ENCODE peak calls at places on chromosome 11, in ten cellular contexts. One of them, this sample, is unnamed. For H3K4me1, the result is how much of the 10 kb centered on the place peaks cover.

GRCh38 chr11:86068138-86068861 is 584 bp downstream of the PICALM start:
- DNase-seq in Peyer's patch: peak
- DNase-seq in heart left ventricle: peak
- DNase-seq in A549: peak
- DNase-seq in IMR-90: no peak
- DNase-seq in body of pancreas: peak
- DNase-seq in esophagus muscularis mucosa: peak
- DNase-seq in spleen: peak
- DNase-seq in H1: peak
- DNase-seq in adrenal gland: peak
- DNase-seq in this sample: peak

GRCh38 chr11:122721964-122722266 is 66.4 kb downstream of the UBASH3B start:
- DNase-seq in Peyer's patch: no peak
- DNase-seq in heart left ventricle: no peak
- DNase-seq in A549: no peak
- DNase-seq in IMR-90: peak
- DNase-seq in body of pancreas: no peak
- DNase-seq in esophagus muscularis mucosa: no peak
- DNase-seq in spleen: no peak
- DNase-seq in H1: no peak
- DNase-seq in adrenal gland: no peak
- DNase-seq in this sample: no peak

GRCh38 chr11:67275606-67276409 is 9.5 kb downstream of the GRK2 start:
- DNase-seq in Peyer's patch: peak
- DNase-seq in heart left ventricle: no peak
- DNase-seq in A549: no peak
- DNase-seq in IMR-90: no peak
- DNase-seq in body of pancreas: no peak
- DNase-seq in esophagus muscularis mucosa: no peak
- DNase-seq in spleen: peak
- DNase-seq in H1: no peak
- DNase-seq in adrenal gland: no peak
- DNase-seq in this sample: no peak

GRCh38 chr11:2565447-2566222 is 120.8 kb downstream of the KCNQ1 start:
- DNase-seq in Peyer's patch: peak
- DNase-seq in heart left ventricle: no peak
- DNase-seq in A549: no peak
- DNase-seq in IMR-90: no peak
- DNase-seq in body of pancreas: no peak
- DNase-seq in esophagus muscularis mucosa: no peak
- DNase-seq in spleen: no peak
- DNase-seq in H1: no peak
- DNase-seq in adrenal gland: no peak
- DNase-seq in this sample: no peak

GRCh38 chr11:2736577-2737225 is 36.9 kb upstream of the KCNQ1OT1 start:
- DNase-seq in Peyer's patch: peak
- DNase-seq in heart left ventricle: no peak
- DNase-seq in A549: no peak
- DNase-seq in IMR-90: no peak
- DNase-seq in body of pancreas: no peak
- DNase-seq in esophagus muscularis mucosa: no peak
- DNase-seq in spleen: no peak
- DNase-seq in H1: no peak
- DNase-seq in adrenal gland: no peak
- DNase-seq in this sample: no peak

GRCh38 chr11:14223636-14224035 is 135.3 kb downstream of the RRAS2 start:
- DNase-seq in Peyer's patch: no peak
- DNase-seq in heart left ventricle: no peak
- DNase-seq in A549: no peak
- DNase-seq in IMR-90: no peak
- DNase-seq in body of pancreas: no peak
- DNase-seq in esophagus muscularis mucosa: no peak
- DNase-seq in spleen: no peak
- DNase-seq in H1: no peak
- DNase-seq in adrenal gland: no peak
- DNase-seq in this sample: no peak

GRCh38 chr11:76609736-76610370 is 60.7 kb downstream of the LRRC32 start:
- DNase-seq in Peyer's patch: peak
- DNase-seq in heart left ventricle: no peak
- DNase-seq in A549: no peak
- DNase-seq in IMR-90: no peak
- DNase-seq in body of pancreas: no peak
- DNase-seq in esophagus muscularis mucosa: peak
- DNase-seq in spleen: no peak
- DNase-seq in H1: peak
- DNase-seq in adrenal gland: no peak
- DNase-seq in this sample: no peak

GRCh38 chr11:8839957-8840945 is 70.7 kb upstream of the AKIP1 start:
- DNase-seq in Peyer's patch: peak
- DNase-seq in heart left ventricle: peak
- DNase-seq in A549: no peak
- DNase-seq in IMR-90: peak
- DNase-seq in body of pancreas: peak
- DNase-seq in esophagus muscularis mucosa: no peak
- DNase-seq in spleen: peak
- DNase-seq in H1: peak
- DNase-seq in adrenal gland: no peak
- DNase-seq in this sample: no peak

GRCh38 chr11:65790104-65790901 is 3.4 kb downstream of the OVOL1 start:
- DNase-seq in Peyer's patch: no peak
- DNase-seq in heart left ventricle: no peak
- DNase-seq in A549: no peak
- DNase-seq in IMR-90: no peak
- DNase-seq in body of pancreas: no peak
- DNase-seq in esophagus muscularis mucosa: no peak
- DNase-seq in spleen: no peak
- DNase-seq in H1: no peak
- DNase-seq in adrenal gland: no peak
- DNase-seq in this sample: no peak

GRCh38 chr11:65787649-65788622 is 1.1 kb downstream of the OVOL1 start:
- DNase-seq in Peyer's patch: peak
- DNase-seq in heart left ventricle: no peak
- DNase-seq in A549: no peak
- DNase-seq in IMR-90: no peak
- DNase-seq in body of pancreas: peak
- DNase-seq in esophagus muscularis mucosa: no peak
- DNase-seq in spleen: no peak
- DNase-seq in H1: peak
- DNase-seq in adrenal gland: no peak
- DNase-seq in this sample: no peak

GRCh38 chr11:65789230-65790103 is 2.6 kb downstream of the OVOL1 start:
- DNase-seq in Peyer's patch: no peak
- DNase-seq in heart left ventricle: no peak
- DNase-seq in A549: no peak
- DNase-seq in IMR-90: no peak
- DNase-seq in body of pancreas: no peak
- DNase-seq in esophagus muscularis mucosa: no peak
- DNase-seq in spleen: no peak
- DNase-seq in H1: no peak
- DNase-seq in adrenal gland: no peak
- DNase-seq in this sample: no peak

GRCh38 chr11:65786786-65787636 is at the start of gene OVOL1:
- DNase-seq in Peyer's patch: peak
- DNase-seq in heart left ventricle: no peak
- DNase-seq in A549: no peak
- DNase-seq in IMR-90: no peak
- DNase-seq in body of pancreas: peak
- DNase-seq in esophagus muscularis mucosa: no peak
- DNase-seq in spleen: peak
- DNase-seq in H1: peak
- DNase-seq in adrenal gland: no peak
- DNase-seq in this sample: no peak

DNA sequence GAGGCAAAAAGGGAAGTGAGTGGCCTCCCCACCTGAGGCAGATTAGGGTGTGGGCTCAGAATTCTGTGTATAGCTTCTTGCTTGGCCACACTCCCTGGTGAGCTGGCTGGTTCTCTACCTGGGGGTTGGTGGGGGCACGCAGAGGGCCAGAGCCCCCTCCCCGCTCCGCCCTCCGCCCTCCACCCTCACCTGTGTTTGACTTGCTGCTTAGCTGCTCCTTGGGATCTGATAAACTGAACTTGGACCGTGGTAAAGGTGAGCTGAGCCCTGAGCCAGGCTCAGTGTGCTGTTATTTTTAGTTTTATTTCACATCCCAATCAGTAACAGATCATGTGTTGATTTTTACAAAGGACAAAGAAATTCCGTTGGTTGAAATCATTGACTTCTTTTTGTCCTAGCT is 1.9 kb downstream of the OVOL1 start:
- DNase-seq in Peyer's patch: no peak
- DNase-seq in heart left ventricle: no peak
- DNase-seq in A549: no peak
- DNase-seq in IMR-90: no peak
- DNase-seq in body of pancreas: no peak
- DNase-seq in esophagus muscularis mucosa: no peak
- DNase-seq in spleen: no peak
- DNase-seq in H1: no peak
- DNase-seq in adrenal gland: no peak
- DNase-seq in this sample: no peak
- H3K4me3 ChIP-seq in Peyer's patch: peak
- H3K4me3 ChIP-seq in heart left ventricle: no peak
- H3K4me3 ChIP-seq in A549: no peak
- H3K4me3 ChIP-seq in IMR-90: no peak
- H3K4me3 ChIP-seq in body of pancreas: no peak
- H3K4me3 ChIP-seq in esophagus muscularis mucosa: no peak
- H3K4me3 ChIP-seq in spleen: no peak
- H3K4me3 ChIP-seq in H1: peak
- H3K4me3 ChIP-seq in adrenal gland: no peak
- H3K4me3 ChIP-seq in this sample: no peak

GRCh38 chr11:113683481-113684046 is 22.5 kb downstream of the TMPRSS5 start:
- DNase-seq in Peyer's patch: no peak
- DNase-seq in heart left ventricle: no peak
- DNase-seq in A549: no peak
- DNase-seq in IMR-90: no peak
- DNase-seq in body of pancreas: no peak
- DNase-seq in esophagus muscularis mucosa: no peak
- DNase-seq in spleen: peak
- DNase-seq in H1: peak
- DNase-seq in adrenal gland: no peak
- DNase-seq in this sample: no peak

GRCh38 chr11:113684558-113684957 is 21.6 kb downstream of the TMPRSS5 start:
- DNase-seq in Peyer's patch: no peak
- DNase-seq in heart left ventricle: no peak
- DNase-seq in A549: no peak
- DNase-seq in IMR-90: no peak
- DNase-seq in body of pancreas: no peak
- DNase-seq in esophagus muscularis mucosa: no peak
- DNase-seq in spleen: no peak
- DNase-seq in H1: peak
- DNase-seq in adrenal gland: no peak
- DNase-seq in this sample: no peak

GRCh38 chr11:113681711-113682410 is 24.2 kb downstream of the TMPRSS5 start:
- DNase-seq in Peyer's patch: no peak
- DNase-seq in heart left ventricle: no peak
- DNase-seq in A549: no peak
- DNase-seq in IMR-90: no peak
- DNase-seq in body of pancreas: no peak
- DNase-seq in esophagus muscularis mucosa: no peak
- DNase-seq in spleen: peak
- DNase-seq in H1: peak
- DNase-seq in adrenal gland: no peak
- DNase-seq in this sample: no peak

GRCh38 chr11:113677648-113678047 is 28.5 kb downstream of the TMPRSS5 start:
- DNase-seq in Peyer's patch: no peak
- DNase-seq in heart left ventricle: no peak
- DNase-seq in A549: no peak
- DNase-seq in IMR-90: no peak
- DNase-seq in body of pancreas: no peak
- DNase-seq in esophagus muscularis mucosa: no peak
- DNase-seq in spleen: no peak
- DNase-seq in H1: no peak
- DNase-seq in adrenal gland: no peak
- DNase-seq in this sample: no peak

GRCh38 chr11:113681282-113681681 is 24.8 kb downstream of the TMPRSS5 start:
- DNase-seq in Peyer's patch: no peak
- DNase-seq in heart left ventricle: no peak
- DNase-seq in A549: no peak
- DNase-seq in IMR-90: no peak
- DNase-seq in body of pancreas: no peak
- DNase-seq in esophagus muscularis mucosa: no peak
- DNase-seq in spleen: peak
- DNase-seq in H1: peak
- DNase-seq in adrenal gland: no peak
- DNase-seq in this sample: no peak
- TF ChIP-seq POLR2A in Peyer's patch: no peak
- TF ChIP-seq POLR2A in heart left ventricle: no peak
- TF ChIP-seq POLR2A in A549: no peak
- TF ChIP-seq POLR2A in IMR-90: no peak
- TF ChIP-seq POLR2A in body of pancreas: no peak
- TF ChIP-seq POLR2A in esophagus muscularis mucosa: no peak
- TF ChIP-seq POLR2A in spleen: no peak
- TF ChIP-seq POLR2A in H1: no peak
- TF ChIP-seq POLR2A in adrenal gland: no peak
- TF ChIP-seq POLR2A in this sample: no peak

DNA sequence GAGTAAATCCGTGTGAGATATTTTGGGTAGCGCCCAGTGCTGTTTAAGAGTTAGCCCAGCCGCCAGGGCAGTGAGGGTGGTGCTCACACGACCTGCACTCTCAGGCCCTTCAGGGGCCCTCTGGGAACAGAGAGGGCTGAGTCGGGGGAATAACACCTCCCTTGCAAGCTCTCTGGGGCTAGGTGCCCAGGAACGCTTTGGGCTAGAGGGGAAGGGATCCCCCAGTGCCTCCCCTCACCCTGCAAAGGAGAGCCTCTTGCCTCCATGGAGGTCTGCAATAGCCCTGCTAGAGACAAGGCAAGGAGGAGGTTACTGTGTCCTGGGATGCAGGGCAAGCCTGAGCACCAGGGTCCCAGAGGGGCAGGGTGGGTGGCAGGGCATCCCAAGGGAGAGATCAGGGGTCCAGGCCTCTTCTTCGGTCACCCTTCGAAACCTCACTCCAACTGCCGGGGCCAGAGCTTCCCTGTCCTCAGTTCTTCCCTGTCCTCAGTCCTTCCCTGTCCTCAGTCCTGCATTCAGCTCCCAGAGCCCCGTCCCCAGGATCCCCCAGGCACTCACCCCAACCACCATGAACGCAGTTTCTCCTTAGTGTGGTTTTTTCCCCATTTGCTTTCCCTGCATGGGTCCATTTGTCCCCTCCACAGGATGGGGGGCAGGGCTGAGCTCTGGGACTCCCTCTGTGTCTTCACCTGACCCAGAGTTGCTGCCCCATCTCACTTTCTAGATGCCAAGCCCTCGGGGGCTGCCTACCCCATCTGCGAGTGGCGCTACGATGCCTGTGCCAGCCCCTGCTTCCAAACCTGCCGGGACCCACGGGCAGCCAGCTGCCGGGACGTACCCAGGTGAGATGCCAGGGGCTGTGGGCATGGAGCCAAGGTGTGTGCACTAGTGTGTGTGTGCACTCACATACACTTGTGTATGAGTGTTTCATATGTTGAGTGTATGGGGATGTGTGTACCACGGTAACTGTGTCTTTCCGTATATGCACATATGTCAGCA is 60.8 kb downstream of the OTOG start:
- DNase-seq in Peyer's patch: peak
- DNase-seq in heart left ventricle: no peak
- DNase-seq in A549: no peak
- DNase-seq in IMR-90: no peak
- DNase-seq in body of pancreas: no peak
- DNase-seq in esophagus muscularis mucosa: peak
- DNase-seq in spleen: no peak
- DNase-seq in H1: no peak
- DNase-seq in adrenal gland: no peak
- DNase-seq in this sample: no peak
- H3K4me1 ChIP-seq in Peyer's patch: under half
- H3K4me1 ChIP-seq in heart left ventricle: under half
- H3K4me1 ChIP-seq in A549: under half
- H3K4me1 ChIP-seq in IMR-90: under half
- H3K4me1 ChIP-seq in body of pancreas: under half
- H3K4me1 ChIP-seq in esophagus muscularis mucosa: under half
- H3K4me1 ChIP-seq in spleen: under half
- H3K4me1 ChIP-seq in H1: under half
- H3K4me1 ChIP-seq in adrenal gland: under half
- H3K4me1 ChIP-seq in this sample: under half

GRCh38 chr11:61793829-61794204 is 1.1 kb downstream of the FEN1 start:
- DNase-seq in Peyer's patch: no peak
- DNase-seq in heart left ventricle: no peak
- DNase-seq in A549: no peak
- DNase-seq in IMR-90: no peak
- DNase-seq in body of pancreas: no peak
- DNase-seq in esophagus muscularis mucosa: no peak
- DNase-seq in spleen: peak
- DNase-seq in H1: no peak
- DNase-seq in adrenal gland: no peak
- DNase-seq in this sample: no peak
- H3K4me3 ChIP-seq in Peyer's patch: peak
- H3K4me3 ChIP-seq in heart left ventricle: no peak
- H3K4me3 ChIP-seq in A549: peak
- H3K4me3 ChIP-seq in IMR-90: no peak
- H3K4me3 ChIP-seq in body of pancreas: no peak
- H3K4me3 ChIP-seq in esophagus muscularis mucosa: no peak
- H3K4me3 ChIP-seq in spleen: peak
- H3K4me3 ChIP-seq in H1: peak
- H3K4me3 ChIP-seq in adrenal gland: no peak
- H3K4me3 ChIP-seq in this sample: no peak